ENCODE peak calls at places on chromosomes 7 and 10, in eight cellular contexts. B, P, T, N, W, U, X and C are unnamed samples.

GRCh38 chr10:119205926-119206602 is 1.3 kb upstream of the GRK5 start:
- DNase-seq in B (peak; percentile 72), P (peak; percentile 48), T (no peak), N (peak; percentile 46), W (peak; percentile 86), U (no peak), X (no peak), C (peak; percentile 83)

GRCh38 chr7:151016942-151017341 is 7.4 kb downstream of the ATG9B start:
- DNase-seq in B (no peak), P (no peak), T (no peak), N (no peak), W (no peak), U (no peak), X (no peak), C (no peak)

GRCh38 chr10:83769421-83769820 is 369.9 kb upstream of the GHITM start:
- DNase-seq in B (no peak), P (no peak), T (no peak), N (no peak), W (no peak), U (no peak), X (no peak), C (no peak)

GRCh38 chr7:132742152-132742551 is 165.9 kb upstream of the PLXNA4 start:
- DNase-seq in B (no peak), P (no peak), T (no peak), N (no peak), W (peak; percentile 58), U (peak; percentile 34), X (no peak), C (no peak)

GRCh38 chr10:120161116-120161515 is 268.6 kb downstream of the SEC23IP start:
- DNase-seq in B (no peak), P (no peak), T (no peak), N (no peak), W (no peak), U (no peak), X (no peak), C (no peak)

GRCh38 chr10:80211786-80212185 is 6.4 kb upstream of the ANXA11 start:
- DNase-seq in B (no peak), P (no peak), T (no peak), N (no peak), W (no peak), U (no peak), X (no peak), C (no peak)

GRCh38 chr7:103462358-103462757 is 16.4 kb upstream of the SLC26A5 start:
- DNase-seq in B (no peak), P (no peak), T (no peak), N (no peak), W (no peak), U (no peak), X (no peak), C (peak; percentile 56)

GRCh38 chr10:78578929-78579328 is 489.8 kb upstream of the ZMIZ1 start:
- DNase-seq in B (no peak), P (no peak), T (no peak), N (no peak), W (no peak), U (no peak), X (no peak), C (no peak)

GRCh38 chr10:116120688-116121087 is 152.3 kb downstream of the GFRA1 start:
- DNase-seq in B (peak; percentile 73), P (no peak), T (no peak), N (no peak), W (no peak), U (no peak), X (no peak), C (no peak)

GRCh38 chr7:130277763-130278643 is 11.3 kb downstream of the CPA2 start:
- DNase-seq in B (peak; percentile 76), P (peak; percentile 66), T (peak; percentile 71), N (peak; percentile 76), W (peak; percentile 65), U (no peak), X (peak; percentile 24), C (peak; percentile 25)

GRCh38 chr7:81155654-81156373 is 237.0 kb upstream of the SEMA3C start:
- DNase-seq in B (peak; percentile 46), P (no peak), T (no peak), N (no peak), W (no peak), U (no peak), X (no peak), C (peak; percentile 98)

GRCh38 chr7:101978683-101979082 is 161.3 kb downstream of the CUX1 start:
- DNase-seq in B (no peak), P (no peak), T (peak; percentile 11), N (no peak), W (no peak), U (no peak), X (no peak), C (no peak)

GRCh38 chr7:11615163-11615562 is 216.8 kb downstream of the THSD7A start:
- DNase-seq in B (no peak), P (no peak), T (no peak), N (no peak), W (no peak), U (no peak), X (no peak), C (no peak)

GRCh38 chr10:28393956-28394568 is 91.2 kb upstream of the MPP7 start:
- DNase-seq in B (peak; percentile 89), P (peak; percentile 72), T (peak; percentile 50), N (peak; percentile 52), W (peak; percentile 45), U (peak; percentile 62), X (peak; percentile 74), C (peak; percentile 49)

GRCh38 chr10:77165445-77166316 is 471.9 kb downstream of the KCNMA1 start:
- DNase-seq in B (peak; percentile 80), P (peak; percentile 82), T (peak; percentile 69), N (peak; percentile 23), W (peak; percentile 14), U (peak; percentile 57), X (peak; percentile 73), C (peak; percentile 40)

GRCh38 chr10:72097448-72098300 is 9.3 kb upstream of the SPOCK2 start:
- DNase-seq in B (no peak), P (no peak), T (no peak), N (peak; percentile 52), W (peak; percentile 36), U (peak; percentile 55), X (no peak), C (peak; percentile 98)

GRCh38 chr7:159027091-159027802 is 117.4 kb downstream of the VIPR2 start:
- DNase-seq in B (peak; percentile 31), P (peak; percentile 48), T (no peak), N (no peak), W (no peak), U (peak; percentile 6), X (no peak), C (no peak)

GRCh38 chr7:106205621-106206222 is 79.1 kb downstream of the NAMPT start:
- DNase-seq in B (no peak), P (no peak), T (no peak), N (no peak), W (no peak), U (peak; percentile 19), X (no peak), C (no peak)